ENCODE peak calls at places on chromosomes 13 and 19, in four cellular contexts. X is fibroblast of the aortic adventitia, T is K562, E is A549. I is an unnamed sample.

GRCh38 chr19:12668937-12669271 is 2.3 kb downstream of the WDR83 start:
- DNase-seq in T (peak; percentile 79), E (peak; percentile 50), X (peak; percentile 55), I (peak; percentile 85)

GRCh38 chr13:77896977-77897376 is 21.7 kb downstream of the EDNRB start:
- DNase-seq in X (peak; percentile 51), T (no peak), E (no peak), I (no peak)

GRCh38 chr13:37905736-37906135 is 36.2 kb upstream of the TRPC4 start:
- DNase-seq in T (no peak), E (no peak), X (no peak), I (no peak)

GRCh38 chr13:93325303-93326297 is 99.0 kb downstream of the GPC6 start:
- DNase-seq in E (no peak), T (no peak), X (no peak), I (no peak)

GRCh38 chr13:43472980-43473379 is 313.8 kb downstream of the ENOX1 start:
- DNase-seq in T (no peak), X (peak; percentile 13), E (no peak), I (no peak)

GRCh38 chr19:5228932-5229777 is 111.5 kb downstream of the PTPRS start:
- DNase-seq in X (no peak), E (peak; percentile 56), T (peak; percentile 44), I (peak; percentile 19)

GRCh38 chr19:38417544-38418506 is 8.2 kb downstream of the RASGRP4 start:
- DNase-seq in T (peak; percentile 92), X (no peak), E (peak; percentile 74), I (peak; percentile 76)

GRCh38 chr13:98626298-98626940 is 49.5 kb upstream of the STK24 start:
- DNase-seq in E (no peak), T (no peak), X (no peak), I (no peak)

GRCh38 chr19:35279985-35280821 is 2.1 kb upstream of the HAMP start:
- DNase-seq in X (no peak), T (no peak), E (no peak), I (no peak)

GRCh38 chr13:77056382-77056781 is 29.4 kb upstream of the FBXL3 start:
- DNase-seq in X (no peak), E (no peak), T (no peak), I (no peak)

GRCh38 chr13:24997367-24997967 is 98.5 kb upstream of the PABPC3 start:
- DNase-seq in T (peak; percentile 17), X (peak; percentile 52), E (peak; percentile 35), I (peak; percentile 28)

GRCh38 chr13:111165189-111165588 is 50.1 kb downstream of the ARHGEF7 start:
- DNase-seq in X (no peak), E (no peak), T (no peak), I (no peak)

GRCh38 chr13:50299546-50300249 is 284.5 kb downstream of the KCNRG start:
- DNase-seq in T (no peak), E (no peak), X (no peak), I (no peak)

GRCh38 chr19:51274037-51274370 is 23.1 kb downstream of the SIGLECL1 start:
- DNase-seq in T (no peak), E (peak; percentile 37), X (no peak), I (no peak)

GRCh38 chr13:111354789-111355188 is 34.3 kb downstream of the TEX29 start:
- DNase-seq in T (no peak), X (no peak), E (no peak), I (no peak)

GRCh38 chr19:48726573-48726972 is 7.0 kb upstream of the MAMSTR start:
- DNase-seq in T (no peak), E (peak; percentile 65), X (no peak), I (peak; percentile 52)

GRCh38 chr19:30593358-30593757 is 221.2 kb downstream of the ZNF536 start:
- DNase-seq in T (no peak), E (no peak), X (no peak), I (no peak)

GRCh38 chr13:98214707-98215106 is 37.6 kb upstream of the RNF113B start:
- DNase-seq in T (no peak), X (no peak), E (no peak), I (no peak)

GRCh38 chr13:24454100-24454499 is 58.5 kb downstream of the PARP4 start:
- DNase-seq in E (no peak), T (no peak), X (no peak), I (no peak)

GRCh38 chr19:5719274-5719960 is 529 bp downstream of the LONP1 start:
- DNase-seq in T (peak; percentile 8), X (peak; percentile 40), E (no peak), I (peak; percentile 63)

GRCh38 chr13:50843256-50844043 is at the start of gene DLEU7:
- DNase-seq in T (no peak), E (no peak), X (no peak), I (no peak)

GRCh38 chr13:51315658-51316057 is 23.8 kb upstream of the SERPINE3 start:
- DNase-seq in E (no peak), T (no peak), X (peak; percentile 53), I (no peak)

GRCh38 chr13:111429064-111429558 is 108.7 kb downstream of the TEX29 start:
- DNase-seq in T (peak; percentile 41), X (peak; percentile 4), E (peak; percentile 29), I (peak; percentile 76)

GRCh38 chr13:98184796-98185195 is 7.7 kb upstream of the RNF113B start:
- DNase-seq in E (no peak), X (no peak), T (no peak), I (no peak)

GRCh38 chr19:3320354-3320670 is 46.1 kb upstream of the NFIC start:
- DNase-seq in E (no peak), T (peak; percentile 5), X (no peak), I (no peak)

GRCh38 chr19:16325671-16326400 is 1.2 kb downstream of the KLF2 start:
- DNase-seq in E (peak; percentile 43), T (no peak), X (peak; percentile 46), I (peak; percentile 36)

GRCh38 chr13:50690020-50690419 is 153.5 kb downstream of the DLEU7 start:
- DNase-seq in E (no peak), T (no peak), X (no peak), I (no peak)

GRCh38 chr19:17328517-17329060 is 6.1 kb downstream of the ANO8 start:
- DNase-seq in T (peak; percentile 61), X (no peak), E (no peak), I (no peak)

GRCh38 chr19:55247621-55248099 is 11.2 kb downstream of the PPP6R1 start:
- DNase-seq in X (peak; percentile 11), T (no peak), E (peak; percentile 74), I (no peak)

GRCh38 chr13:65929436-65929835 is 1300.7 kb downstream of the PCDH9 start:
- DNase-seq in X (no peak), T (no peak), E (no peak), I (no peak)

GRCh38 chr19:6278740-6279619 is 795 bp downstream of the MLLT1 start:
- DNase-seq in T (no peak), E (no peak), X (no peak), I (peak; percentile 16)

GRCh38 chr19:46373573-46374359 is 26.9 kb downstream of the PPP5C start:
- DNase-seq in X (peak; percentile 28), T (no peak), E (peak; percentile 93), I (no peak)

GRCh38 chr19:13031917-13032623 is 36.8 kb downstream of the NFIX start:
- DNase-seq in T (no peak), E (no peak), X (peak; percentile 62), I (no peak)

GRCh38 chr13:50629497-50629896 is 214.0 kb downstream of the DLEU7 start:
- DNase-seq in X (no peak), T (no peak), E (no peak), I (no peak)

GRCh38 chr13:31790992-31791391 is 51.7 kb downstream of the RXFP2 start:
- DNase-seq in T (no peak), X (no peak), E (no peak), I (no peak)

GRCh38 chr13:27406178-27406939 is 18.1 kb upstream of the GTF3A start:
- DNase-seq in E (peak; percentile 49), X (peak; percentile 62), T (peak; percentile 17), I (peak; percentile 44)

GRCh38 chr19:57106646-57107235 is 13.0 kb upstream of the USP29 start:
- DNase-seq in T (no peak), E (no peak), X (no peak), I (no peak)

GRCh38 chr19:15170345-15170744 is 30.4 kb downstream of the NOTCH3 start:
- DNase-seq in X (no peak), T (peak; percentile 87), E (no peak), I (no peak)

GRCh38 chr19:23440207-23440606 is 44.9 kb upstream of the ZNF91 start:
- DNase-seq in X (no peak), T (peak; percentile 43), E (peak; percentile 45), I (peak; percentile 30)
- TF ChIP-seq CTCF in X (peak; percentile 28), T (peak; percentile 23), E (no peak), I (no peak)

DNA sequence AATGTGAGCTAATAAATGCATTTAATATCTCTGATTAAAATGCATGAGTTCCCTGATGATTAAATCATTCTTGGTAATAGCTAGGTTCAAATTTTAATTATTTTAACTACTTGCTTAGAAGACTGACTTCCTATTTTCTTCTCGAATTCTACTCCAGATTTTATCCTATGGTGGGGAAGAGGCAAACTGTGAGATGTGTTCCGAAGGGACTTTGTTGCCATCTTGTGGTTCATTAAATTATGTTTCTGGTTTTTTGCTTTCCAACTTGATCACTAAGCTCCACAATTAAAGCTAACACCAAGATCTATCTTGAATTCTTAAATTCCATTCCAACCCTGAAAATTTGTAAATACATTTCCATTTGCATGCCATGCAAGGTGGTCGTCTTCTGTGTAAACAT is 538.4 kb upstream of the PCDH20 start:
- DNase-seq in E (peak; percentile 20), T (no peak), X (no peak), I (no peak)
- TF ChIP-seq CTCF in E (peak; percentile 39), T (no peak), X (no peak), I (no peak)

DNA sequence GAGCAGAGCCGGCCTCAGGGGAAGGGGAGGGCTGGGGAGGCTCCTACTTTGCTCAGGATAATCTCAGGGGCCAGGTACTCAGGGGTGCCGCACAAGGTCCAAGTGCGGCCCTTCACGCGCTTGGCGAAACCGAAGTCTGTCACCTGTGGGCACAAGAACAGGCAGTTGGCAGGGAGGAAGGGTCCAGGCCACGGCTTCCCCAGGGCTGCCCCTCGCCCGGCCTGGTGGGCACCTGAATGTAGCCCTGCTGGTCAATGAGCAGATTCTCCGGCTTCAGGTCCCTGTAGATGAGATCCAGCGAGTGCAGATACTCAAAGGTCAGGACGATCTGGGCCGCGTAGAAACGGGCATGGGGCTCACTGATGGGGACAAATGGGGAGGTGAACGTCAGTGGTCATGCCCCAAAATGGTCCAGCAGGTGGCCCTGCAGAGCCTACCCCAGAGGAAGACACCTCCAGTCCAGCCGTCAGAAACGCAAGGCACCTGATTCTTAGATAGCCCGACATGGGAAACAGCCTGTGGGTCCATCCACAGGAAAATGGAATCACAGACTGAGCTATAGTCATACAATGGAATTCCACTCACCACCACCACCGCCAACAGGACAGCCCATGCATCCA is 7.1 kb upstream of the SAMD1 start:
- DNase-seq in T (peak; percentile 42), E (no peak), X (no peak), I (peak; percentile 30)
- TF ChIP-seq CTCF in T (peak; percentile 63), E (no peak), X (peak; percentile 26), I (no peak)

GRCh38 chr13:113801289-113801961 is 42.4 kb downstream of the TMEM255B start:
- DNase-seq in E (no peak), T (no peak), X (no peak), I (no peak)

GRCh38 chr13:113800576-113800926 is 41.5 kb downstream of the TMEM255B start:
- DNase-seq in E (no peak), T (no peak), X (no peak), I (no peak)

GRCh38 chr13:113803409-113804016 is 44.5 kb downstream of the TMEM255B start:
- DNase-seq in E (no peak), T (no peak), X (no peak), I (no peak)

GRCh38 chr13:113802761-113803160 is 43.7 kb downstream of the TMEM255B start:
- DNase-seq in T (no peak), X (no peak), E (no peak), I (no peak)

GRCh38 chr13:113802090-113802531 is 43.1 kb downstream of the TMEM255B start:
- DNase-seq in X (peak; percentile 64), E (peak; percentile 31), T (peak; percentile 23), I (no peak)
- TF ChIP-seq CTCF in X (no peak), E (no peak), T (no peak), I (no peak)